ENCODE peak calls at places on chromosomes 2 and 18, in four cellular contexts. G, Q, N and W are unnamed samples.

GRCh38 chr18:79928563-79928960 is 22.9 kb downstream of the SLC66A2 start:
- DNase-seq in G (no peak), Q (no peak), N (no peak), W (no peak)

GRCh38 chr18:74841248-74841647 is 243.6 kb downstream of the ZNF407 start:
- DNase-seq in G (no peak), Q (no peak), N (no peak), W (no peak)

GRCh38 chr18:29305516-29305915 is 1128.6 kb upstream of the CDH2 start:
- DNase-seq in G (peak), Q (no peak), N (no peak), W (no peak)

GRCh38 chr2:207531024-207531411 is 1.3 kb downstream of the CREB1 start:
- DNase-seq in G (peak), Q (no peak), N (peak), W (no peak)

GRCh38 chr2:171149986-171150693 is 10.6 kb downstream of the TLK1 start:
- DNase-seq in G (no peak), Q (no peak), N (no peak), W (no peak)

GRCh38 chr18:48621240-48621639 is 82.4 kb downstream of the CTIF start:
- DNase-seq in G (peak), Q (no peak), N (no peak), W (no peak)

GRCh38 chr2:180033993-180034894 is 27.1 kb upstream of the CWC22 start:
- DNase-seq in G (peak), Q (no peak), N (peak), W (no peak)

GRCh38 chr2:23487735-23488492 is 102.9 kb downstream of the KLHL29 start:
- DNase-seq in G (peak), Q (no peak), N (no peak), W (peak)

GRCh38 chr2:23286765-23287155 is 98.2 kb upstream of the KLHL29 start:
- DNase-seq in G (peak), Q (no peak), N (no peak), W (no peak)

GRCh38 chr18:7608798-7609197 is 41.7 kb downstream of the PTPRM start:
- DNase-seq in G (peak), Q (no peak), N (no peak), W (no peak)

GRCh38 chr18:72086421-72086820 is 457.7 kb downstream of the CBLN2 start:
- DNase-seq in G (peak), Q (no peak), N (peak), W (peak)

GRCh38 chr2:20470211-20470610 is 23.3 kb downstream of the RHOB start:
- DNase-seq in G (no peak), Q (no peak), N (no peak), W (no peak)

GRCh38 chr2:67871696-67872320 is 191.0 kb downstream of the C1D start:
- DNase-seq in G (peak), Q (no peak), N (no peak), W (no peak)

GRCh38 chr2:215454519-215454918 is 18.7 kb upstream of the FN1 start:
- DNase-seq in G (peak), Q (no peak), N (peak), W (peak)

GRCh38 chr2:74502720-74503505 is 3.5 kb upstream of the LBX2 start:
- DNase-seq in G (peak), Q (peak), N (peak), W (no peak)

GRCh38 chr2:219475697-219476604 is 22.7 kb upstream of the GMPPA start:
- DNase-seq in G (peak), Q (peak), N (peak), W (no peak)

GRCh38 chr2:172442072-172442895 is 14.9 kb downstream of the ITGA6 start:
- DNase-seq in G (peak), Q (peak), N (peak), W (no peak)

GRCh38 chr2:241272722-241273551 is 42.5 kb downstream of the HDLBP start:
- DNase-seq in G (peak), Q (peak), N (peak), W (no peak)

GRCh38 chr18:28095631-28096030 is 81.3 kb downstream of the CDH2 start:
- DNase-seq in G (no peak), Q (no peak), N (no peak), W (no peak)

GRCh38 chr18:27887287-27887686 is 289.6 kb downstream of the CDH2 start:
- DNase-seq in G (no peak), Q (no peak), N (no peak), W (no peak)

GRCh38 chr2:21422050-21422449 is 298.3 kb downstream of the TDRD15 start:
- DNase-seq in G (no peak), Q (peak), N (peak), W (peak)

GRCh38 chr18:41150316-41150715 is 804.7 kb upstream of the PIK3C3 start:
- DNase-seq in G (no peak), Q (no peak), N (no peak), W (no peak)

GRCh38 chr2:1601471-1602358 is 142.6 kb downstream of the PXDN start:
- DNase-seq in G (no peak), Q (no peak), N (no peak), W (no peak)

GRCh38 chr18:73479472-73479871 is 611.7 kb upstream of the NETO1 start:
- DNase-seq in G (peak), Q (no peak), N (no peak), W (no peak)

GRCh38 chr18:79164696-79165095 is 95.5 kb downstream of the ATP9B start:
- DNase-seq in G (no peak), Q (no peak), N (no peak), W (no peak)

GRCh38 chr2:63310614-63311013 is 260.0 kb downstream of the OTX1 start:
- DNase-seq in G (no peak), Q (no peak), N (no peak), W (no peak)

GRCh38 chr2:37476411-37476810 is 132.0 kb downstream of the QPCT start:
- DNase-seq in G (no peak), Q (no peak), N (no peak), W (no peak)

GRCh38 chr2:216119986-216120385 is 10.8 kb downstream of the XRCC5 start:
- DNase-seq in G (no peak), Q (no peak), N (no peak), W (peak)

GRCh38 chr2:101893676-101894381 is 97.9 kb upstream of the IL1R2 start:
- DNase-seq in G (peak), Q (no peak), N (peak), W (no peak)

GRCh38 chr2:98572676-98573075 is 35.6 kb downstream of the COA5 start:
- DNase-seq in G (no peak), Q (no peak), N (no peak), W (no peak)

GRCh38 chr2:118987886-118988285 is 45.9 kb downstream of the MARCO start:
- DNase-seq in G (no peak), Q (no peak), N (no peak), W (no peak)

GRCh38 chr18:37783771-37784170 is 218.2 kb upstream of the CELF4 start:
- DNase-seq in G (no peak), Q (no peak), N (no peak), W (no peak)

GRCh38 chr18:48330016-48330991 is 78.9 kb downstream of the ZBTB7C start:
- DNase-seq in G (peak), Q (no peak), N (no peak), W (no peak)

GRCh38 chr18:63869374-63869773 is 18.1 kb upstream of the SERPINB2 start:
- DNase-seq in G (peak), Q (no peak), N (no peak), W (peak)

GRCh38 chr18:36934884-36935283 is 106.0 kb downstream of the KIAA1328 start:
- DNase-seq in G (peak), Q (no peak), N (no peak), W (no peak)

DNA sequence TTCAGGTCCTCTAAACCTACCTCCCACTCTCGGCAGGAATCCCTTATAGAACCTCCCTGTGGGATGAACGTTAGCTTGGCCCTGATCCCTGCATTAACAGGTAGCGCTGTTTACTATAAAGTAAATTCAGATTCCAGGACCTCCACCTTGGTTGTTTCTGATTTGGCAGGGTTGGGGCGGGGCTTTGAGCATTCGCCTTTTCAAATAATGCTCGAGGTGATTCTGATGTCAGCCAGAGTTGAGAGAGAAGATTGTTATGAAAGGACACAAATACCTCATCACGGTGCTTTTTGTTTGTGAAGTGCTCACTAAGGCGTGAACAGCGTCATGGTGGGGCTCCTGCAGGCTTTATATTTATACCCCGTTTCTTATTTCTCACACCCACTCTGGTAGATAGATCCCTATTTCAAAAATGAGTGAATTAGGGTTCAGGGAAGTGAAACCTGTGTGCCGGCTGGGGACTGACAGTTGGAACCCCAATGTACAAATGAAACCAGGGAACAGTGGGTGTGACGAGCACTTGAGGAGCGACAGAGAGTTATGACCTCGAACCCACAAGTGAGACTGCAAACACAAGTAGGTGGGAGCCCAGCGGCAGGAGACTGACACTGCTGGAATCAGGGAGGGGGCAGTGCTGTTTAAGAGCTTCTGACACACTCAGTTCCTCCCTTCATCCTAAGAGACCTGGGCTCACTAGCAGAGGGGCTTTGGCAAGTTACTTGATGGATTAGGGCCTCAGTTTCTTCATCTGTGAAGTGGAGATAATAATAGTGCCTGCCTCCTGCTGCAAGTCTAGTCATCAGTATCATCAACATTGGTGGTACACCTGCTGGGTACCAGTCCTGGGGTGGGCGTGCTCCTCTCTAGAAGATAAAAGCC is 14.3 kb upstream of the CXCR4 start:
- DNase-seq in G (no peak), Q (peak), N (no peak), W (peak)
- H3K4me3 ChIP-seq in G (no peak), Q (no peak), N (no peak), W (peak)

GRCh38 chr2:54088191-54088634 is 27.2 kb upstream of the ACYP2 start:
- DNase-seq in G (peak), Q (no peak), N (peak), W (no peak)

GRCh38 chr2:54097124-54097523 is 18.3 kb upstream of the ACYP2 start:
- DNase-seq in G (no peak), Q (no peak), N (no peak), W (no peak)

GRCh38 chr2:54090521-54091117 is 24.8 kb upstream of the ACYP2 start:
- DNase-seq in G (no peak), Q (no peak), N (no peak), W (no peak)

GRCh38 chr2:54088719-54089118 is 26.7 kb upstream of the ACYP2 start:
- DNase-seq in G (no peak), Q (no peak), N (no peak), W (no peak)

GRCh38 chr2:54092940-54093339 is 22.5 kb upstream of the ACYP2 start:
- DNase-seq in G (no peak), Q (no peak), N (peak), W (peak)
- H3K4me3 ChIP-seq in G (no peak), Q (no peak), N (no peak), W (no peak)

GRCh38 chr2:148020358-148021058 is at the start of gene ORC4:
- DNase-seq in G (peak), Q (peak), N (peak), W (peak)

GRCh38 chr2:148022351-148022750 is 1.5 kb downstream of the MBD5 start:
- DNase-seq in G (peak), Q (no peak), N (no peak), W (no peak)

GRCh38 chr2:148021059-148021985 is at the start of gene MBD5:
- DNase-seq in G (peak), Q (peak), N (peak), W (peak)

GRCh38 chr2:148023861-148024260 is 3.0 kb downstream of the MBD5 start:
- DNase-seq in G (no peak), Q (no peak), N (no peak), W (no peak)

DNA sequence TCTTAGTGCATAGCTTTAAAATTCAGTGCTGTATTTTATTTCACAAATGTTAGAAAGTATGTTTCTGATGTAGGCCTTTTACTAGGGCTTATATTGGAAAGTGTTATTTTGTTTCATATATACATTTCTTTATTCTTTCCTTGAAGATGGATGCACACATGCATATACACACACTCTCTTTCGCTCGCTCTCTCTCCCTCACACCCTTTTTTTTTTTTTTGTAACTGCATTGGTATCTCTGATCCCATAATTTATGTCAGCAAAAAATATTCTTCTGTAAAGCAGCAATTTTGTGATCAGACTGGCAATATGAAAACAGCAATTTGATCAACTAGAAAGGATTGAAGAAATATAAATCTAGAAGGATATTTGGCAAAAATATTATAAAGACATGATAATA is 2.0 kb downstream of the MBD5 start:
- DNase-seq in G (no peak), Q (no peak), N (no peak), W (no peak)
- H3K4me3 ChIP-seq in G (peak), Q (no peak), N (peak), W (no peak)

GRCh38 chr2:5696741-5697521 is 4.7 kb downstream of the SOX11 start:
- DNase-seq in G (no peak), Q (no peak), N (peak), W (peak)
- H3K4me3 ChIP-seq in G (no peak), Q (no peak), N (peak), W (peak)

DNA sequence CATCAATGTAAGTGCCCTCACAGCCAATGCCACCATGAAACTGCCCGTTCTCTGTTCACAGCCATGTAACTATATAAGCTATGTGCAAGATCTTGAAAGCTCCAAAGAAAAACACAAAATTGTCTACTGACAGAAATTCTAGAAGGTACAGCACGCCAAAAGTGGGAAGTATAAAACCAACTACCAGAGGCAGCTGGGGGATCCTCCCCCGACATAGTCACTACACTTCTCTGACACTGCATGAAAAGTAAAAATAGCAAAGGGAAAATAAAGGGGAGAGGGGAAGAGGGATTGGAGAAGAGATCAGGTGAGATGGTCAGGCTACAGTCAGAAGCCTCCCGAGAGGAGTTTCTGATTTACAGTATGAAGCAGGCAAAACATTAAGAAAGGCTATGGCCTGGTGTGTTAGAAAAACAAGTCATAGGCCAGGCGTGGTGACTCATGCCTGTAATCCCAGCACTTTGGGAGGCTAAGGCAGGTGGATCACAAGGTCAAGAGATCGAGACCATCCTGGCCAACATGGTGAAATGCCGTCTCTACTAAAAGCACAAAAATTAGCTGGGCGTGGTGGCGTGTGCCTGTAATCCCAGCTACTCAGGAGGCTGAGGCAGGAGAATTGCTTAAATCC is 39.8 kb upstream of the PCBP1 start:
- DNase-seq in G (no peak), Q (no peak), N (no peak), W (no peak)
- H3K4me3 ChIP-seq in G (no peak), Q (no peak), N (no peak), W (no peak)

GRCh38 chr2:239276813-239277193 is 124.0 kb downstream of the HDAC4 start:
- DNase-seq in G (no peak), Q (peak), N (no peak), W (no peak)

GRCh38 chr2:239275871-239276812 is 124.7 kb downstream of the HDAC4 start:
- DNase-seq in G (peak), Q (peak), N (no peak), W (no peak)

GRCh38 chr2:239274391-239275001 is 126.3 kb downstream of the HDAC4 start:
- DNase-seq in G (peak), Q (peak), N (peak), W (no peak)

GRCh38 chr2:239273280-239274234 is 127.3 kb downstream of the HDAC4 start:
- DNase-seq in G (no peak), Q (peak), N (no peak), W (no peak)

DNA sequence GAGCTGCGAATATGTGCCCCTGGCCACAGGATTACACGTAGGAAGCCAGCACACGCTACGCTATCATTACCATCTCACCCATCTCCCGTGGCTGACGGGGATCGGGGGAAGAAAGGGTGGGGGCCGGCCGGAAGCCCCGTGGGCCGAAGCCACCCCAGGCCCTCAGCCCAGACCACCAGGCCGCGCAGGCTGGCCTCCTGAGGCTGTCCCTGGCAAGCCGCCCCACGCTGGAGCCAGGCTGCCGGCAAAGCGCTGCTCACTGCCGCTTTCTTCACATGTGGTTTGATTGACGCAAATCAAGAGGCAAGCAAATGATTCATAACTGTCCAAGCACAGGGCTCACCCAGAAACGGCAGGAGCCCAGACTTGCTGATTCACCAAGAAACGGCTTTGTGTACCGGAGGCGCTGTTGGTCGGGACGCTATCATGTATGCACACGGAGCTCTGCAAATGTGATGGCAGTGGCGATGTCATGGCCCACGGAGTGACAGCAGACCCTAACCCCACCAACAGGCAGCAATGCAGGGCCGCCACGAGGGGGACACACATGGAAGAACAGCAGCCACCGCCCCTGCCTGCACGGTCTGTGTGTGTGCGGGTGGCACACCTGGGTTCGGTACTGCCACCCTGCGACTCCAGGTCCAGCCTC is 125.7 kb downstream of the HDAC4 start:
- DNase-seq in G (peak), Q (peak), N (no peak), W (peak)
- H3K4me3 ChIP-seq in G (peak), Q (no peak), N (no peak), W (peak)

GRCh38 chr2:17148298-17149228 is 369.7 kb downstream of the RAD51AP2 start:
- DNase-seq in G (peak), Q (no peak), N (peak), W (no peak)
- H3K4me3 ChIP-seq in G (no peak), Q (no peak), N (no peak), W (no peak)

DNA sequence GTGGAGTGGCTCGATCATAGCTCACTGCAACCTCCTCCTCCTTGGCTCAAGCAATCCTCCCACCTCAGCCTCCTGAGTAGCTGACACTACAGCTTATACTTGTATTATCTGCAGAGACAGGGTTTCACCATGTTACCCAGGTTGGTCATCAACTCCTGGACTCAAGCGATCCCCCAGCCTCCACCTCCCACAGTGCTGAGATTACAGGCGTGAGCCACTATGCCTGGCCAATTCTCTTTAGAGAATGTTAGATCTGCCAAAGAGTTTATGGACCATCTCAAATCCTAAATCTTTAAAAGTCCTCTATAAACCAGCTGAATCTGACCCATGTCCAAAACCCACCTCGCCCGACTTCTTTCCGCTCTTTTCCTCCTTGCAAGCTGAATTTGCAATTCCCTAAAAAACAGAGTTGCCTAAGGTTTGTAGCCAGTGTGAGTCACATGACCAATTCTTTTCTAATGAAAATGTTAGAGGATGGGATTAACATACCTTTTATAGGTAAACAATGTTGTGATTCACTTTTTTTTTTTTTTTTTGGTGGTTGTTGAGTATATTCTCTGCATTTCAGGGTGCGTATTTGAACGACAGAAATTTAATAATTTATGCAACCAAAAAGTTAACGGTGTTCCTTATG is 2.4 kb upstream of the PMAIP1 start:
- DNase-seq in G (no peak), Q (no peak), N (no peak), W (no peak)
- H3K4me3 ChIP-seq in G (no peak), Q (no peak), N (no peak), W (no peak)